ENCODE peak calls at places on chromosomes 2 and 18, in nine cellular contexts. U is lower lobe of right lung; F is hepatic stellate cell; B is ACHN; T is activated gamma-delta T cell treated with Interleukin-2 at 50 U/mL for 16 hours; N is naive thymus-derived CD8-positive, alpha-beta T cell; A is heart right ventricle; K is A549; Q is neural progenitor cell. I is an unnamed sample.

GRCh38 chr2:241884951-241885700 is 15.6 kb downstream of the RTP5 start:
- DNase-seq in U (no peak), N (no peak), A (no peak), Q (no peak), K (no peak), F (no peak), T (no peak), B (no peak), I (no peak)

GRCh38 chr18:3103576-3103975 is 90.6 kb upstream of the LPIN2 start:
- DNase-seq in A (no peak), T (no peak), Q (no peak), B (no peak), N (no peak), K (no peak), U (no peak), F (no peak), I (no peak)

GRCh38 chr18:21179590-21180220 is 62.3 kb upstream of the GREB1L start:
- DNase-seq in F (peak; percentile 52), N (no peak), T (peak; percentile 38), K (peak; percentile 25), B (peak; percentile 56), Q (peak; percentile 85), A (peak; percentile 56), U (no peak), I (no peak)

GRCh38 chr2:145593991-145594702 is 1074.2 kb upstream of the ZEB2 start:
- DNase-seq in U (no peak), T (no peak), Q (peak; percentile 29), K (peak; percentile 3), B (peak; percentile 17), N (no peak), A (no peak), F (peak; percentile 39), I (no peak)

GRCh38 chr2:159064446-159065301 is 96.2 kb downstream of the TANC1 start:
- DNase-seq in K (no peak), F (no peak), N (no peak), B (no peak), Q (peak; percentile 79), U (no peak), A (no peak), T (no peak), I (no peak)

GRCh38 chr2:120932881-120933280 is 197.2 kb downstream of the GLI2 start:
- DNase-seq in K (no peak), N (no peak), F (no peak), B (no peak), A (no peak), U (no peak), T (no peak), Q (no peak), I (no peak)

GRCh38 chr2:148994341-148994740 is 44.2 kb upstream of the LYPD6B start:
- DNase-seq in U (no peak), K (no peak), F (no peak), T (no peak), B (no peak), Q (no peak), N (no peak), A (no peak), I (no peak)

GRCh38 chr2:238225911-238226697 is 13.7 kb downstream of the HES6 start:
- DNase-seq in N (no peak), K (no peak), U (no peak), Q (no peak), T (no peak), A (no peak), B (no peak), F (no peak), I (peak; percentile 80)

GRCh38 chr2:97712693-97713295 is 582 bp upstream of the ZAP70 start:
- DNase-seq in A (no peak), N (peak; percentile 41), Q (no peak), K (no peak), B (no peak), T (no peak), U (no peak), F (no peak), I (peak; percentile 56)

GRCh38 chr2:144032566-144032965 is 487.4 kb downstream of the ZEB2 start:
- DNase-seq in N (no peak), U (no peak), Q (no peak), F (no peak), A (no peak), T (no peak), B (no peak), K (no peak), I (no peak)

GRCh38 chr2:608297-608696 is 68.9 kb downstream of the TMEM18 start:
- DNase-seq in U (no peak), F (no peak), T (no peak), A (no peak), Q (peak; percentile 0), K (no peak), B (no peak), N (no peak), I (no peak)

GRCh38 chr2:185979546-185980071 is 241.0 kb downstream of the FSIP2 start:
- DNase-seq in B (no peak), F (no peak), K (no peak), U (no peak), N (no peak), T (no peak), A (no peak), Q (no peak), I (no peak)

GRCh38 chr2:128438586-128438985 is 119.9 kb upstream of the HS6ST1 start:
- DNase-seq in T (no peak), Q (no peak), B (no peak), K (no peak), A (no peak), U (no peak), N (no peak), F (no peak), I (peak; percentile 55)

GRCh38 chr2:215361876-215362561 is 50.2 kb downstream of the ATIC start:
- DNase-seq in N (no peak), K (no peak), U (no peak), Q (no peak), F (no peak), A (no peak), B (no peak), T (no peak), I (no peak)

GRCh38 chr2:13474538-13474937 is 757.8 kb downstream of the TRIB2 start:
- DNase-seq in Q (no peak), B (no peak), F (no peak), K (no peak), T (no peak), U (no peak), N (no peak), A (no peak), I (no peak)

GRCh38 chr2:39304200-39304599 is 60.4 kb upstream of the CDKL4 start:
- DNase-seq in N (no peak), K (no peak), T (no peak), A (no peak), Q (no peak), B (no peak), F (no peak), U (no peak), I (no peak)

GRCh38 chr2:127085260-127085666 is 21.7 kb downstream of the BIN1 start:
- DNase-seq in K (no peak), T (no peak), F (no peak), A (no peak), B (no peak), N (no peak), U (peak; percentile 83), Q (peak; percentile 32), I (no peak)

GRCh38 chr2:42706836-42707235 is 57.1 kb downstream of the OXER1 start:
- DNase-seq in K (no peak), F (no peak), Q (peak; percentile 35), B (no peak), U (no peak), A (no peak), T (no peak), N (no peak), I (no peak)

GRCh38 chr2:36473230-36473629 is 117.7 kb downstream of the CRIM1 start:
- DNase-seq in T (no peak), B (no peak), Q (no peak), U (no peak), N (no peak), A (no peak), F (no peak), K (no peak), I (no peak)

I was measured in sigmoid colon.